ENCODE peak calls at places on chromosomes 1 and 21, in nine cellular contexts. S, F, G, R, D, X, M, Z and U are unnamed samples.

GRCh38 chr1:215143497-215143896 is 61.0 kb downstream of the KCNK2 start:
- DNase-seq in S (no peak), F (no peak), G (no peak), R (no peak), D (no peak), X (no peak), M (peak), Z (no peak), U (no peak)

GRCh38 chr1:185608166-185608565 is 126.0 kb upstream of the HMCN1 start:
- DNase-seq in S (no peak), F (no peak), G (no peak), R (no peak), D (no peak), X (peak), M (no peak), Z (no peak), U (no peak)

GRCh38 chr1:178146456-178146855 is 52.6 kb downstream of the RASAL2 start:
- DNase-seq in S (no peak), F (no peak), G (no peak), R (no peak), D (no peak), X (no peak), M (no peak), Z (no peak), U (no peak)

GRCh38 chr1:91537281-91538069 is 36.8 kb downstream of the CDC7 start:
- DNase-seq in S (no peak), F (no peak), G (no peak), R (no peak), D (no peak), X (peak), M (no peak), Z (no peak), U (no peak)

GRCh38 chr1:202854787-202855186 is 34.2 kb downstream of the RABIF start:
- DNase-seq in S (no peak), F (no peak), G (no peak), R (no peak), D (no peak), X (no peak), M (no peak), Z (no peak), U (no peak)

GRCh38 chr21:37155216-37155615 is 82.2 kb downstream of the TTC3 start:
- DNase-seq in S (no peak), F (peak), G (peak), R (no peak), D (no peak), X (no peak), M (no peak), Z (no peak), U (no peak)

GRCh38 chr1:175210744-175211143 is 18.2 kb upstream of the KIAA0040 start:
- DNase-seq in S (no peak), F (no peak), G (no peak), R (no peak), D (no peak), X (no peak), M (no peak), Z (no peak), U (no peak)

GRCh38 chr1:226653311-226653921 is 85.7 kb downstream of the ITPKB start:
- DNase-seq in S (peak), F (no peak), G (no peak), R (no peak), D (no peak), X (no peak), M (no peak), Z (peak), U (no peak)

GRCh38 chr1:107277022-107277421 is 136.2 kb downstream of the NTNG1 start:
- DNase-seq in S (peak), F (peak), G (peak), R (no peak), D (peak), X (peak), M (peak), Z (peak), U (peak)

GRCh38 chr1:246450485-246451251 is 56.4 kb downstream of the SMYD3 start:
- DNase-seq in S (peak), F (peak), G (peak), R (peak), D (peak), X (peak), M (peak), Z (peak), U (peak)

GRCh38 chr21:45523411-45524101 is 18.7 kb downstream of the SLC19A1 start:
- DNase-seq in S (no peak), F (no peak), G (no peak), R (no peak), D (no peak), X (no peak), M (no peak), Z (no peak), U (no peak)

GRCh38 chr21:33769057-33769456 is 126.8 kb downstream of the ITSN1 start:
- DNase-seq in S (no peak), F (no peak), G (no peak), R (no peak), D (no peak), X (no peak), M (no peak), Z (no peak), U (no peak)

GRCh38 chr21:33789697-33790096 is 125.9 kb downstream of the ATP5PO start:
- DNase-seq in S (no peak), F (no peak), G (no peak), R (no peak), D (no peak), X (no peak), M (no peak), Z (no peak), U (no peak)

GRCh38 chr1:45792744-45793143 is 10.7 kb upstream of the MAST2 start:
- DNase-seq in S (no peak), F (no peak), G (no peak), R (no peak), D (no peak), X (no peak), M (no peak), Z (no peak), U (no peak)

GRCh38 chr1:61184714-61185106 is 102.3 kb downstream of the NFIA start:
- DNase-seq in S (no peak), F (no peak), G (no peak), R (no peak), D (no peak), X (no peak), M (no peak), Z (no peak), U (no peak)

GRCh38 chr1:95685091-95685490 is 451.1 kb downstream of the RWDD3 start:
- DNase-seq in S (no peak), F (no peak), G (no peak), R (no peak), D (no peak), X (no peak), M (peak), Z (no peak), U (no peak)

GRCh38 chr1:171300401-171300800 is 13.6 kb upstream of the FMO4 start:
- DNase-seq in S (peak), F (no peak), G (no peak), R (no peak), D (no peak), X (no peak), M (no peak), Z (no peak), U (no peak)

GRCh38 chr1:164477336-164477735 is 81.6 kb upstream of the PBX1 start:
- DNase-seq in S (no peak), F (peak), G (no peak), R (no peak), D (no peak), X (no peak), M (no peak), Z (no peak), U (no peak)

GRCh38 chr1:178192686-178193085 is 98.8 kb downstream of the RASAL2 start:
- DNase-seq in S (peak), F (no peak), G (peak), R (no peak), D (peak), X (peak), M (no peak), Z (no peak), U (no peak)

GRCh38 chr1:107954121-107954520 is 10.9 kb downstream of the VAV3 start:
- DNase-seq in S (no peak), F (no peak), G (no peak), R (no peak), D (no peak), X (no peak), M (no peak), Z (no peak), U (no peak)

GRCh38 chr1:151533870-151534269 is 6.2 kb upstream of the TUFT1 start:
- DNase-seq in S (no peak), F (no peak), G (no peak), R (no peak), D (no peak), X (no peak), M (no peak), Z (no peak), U (no peak)

GRCh38 chr1:164608651-164609057 is 49.7 kb downstream of the PBX1 start:
- DNase-seq in S (no peak), F (peak), G (no peak), R (no peak), D (no peak), X (peak), M (no peak), Z (no peak), U (no peak)

GRCh38 chr21:24272527-24272938 is 1334.7 kb downstream of the MRPL39 start:
- DNase-seq in S (no peak), F (no peak), G (no peak), R (no peak), D (no peak), X (no peak), M (no peak), Z (no peak), U (no peak)

GRCh38 chr1:180939706-180940094 is 27.0 kb downstream of the KIAA1614 start:
- DNase-seq in S (no peak), F (no peak), G (no peak), R (no peak), D (no peak), X (no peak), M (no peak), Z (no peak), U (no peak)

DNA sequence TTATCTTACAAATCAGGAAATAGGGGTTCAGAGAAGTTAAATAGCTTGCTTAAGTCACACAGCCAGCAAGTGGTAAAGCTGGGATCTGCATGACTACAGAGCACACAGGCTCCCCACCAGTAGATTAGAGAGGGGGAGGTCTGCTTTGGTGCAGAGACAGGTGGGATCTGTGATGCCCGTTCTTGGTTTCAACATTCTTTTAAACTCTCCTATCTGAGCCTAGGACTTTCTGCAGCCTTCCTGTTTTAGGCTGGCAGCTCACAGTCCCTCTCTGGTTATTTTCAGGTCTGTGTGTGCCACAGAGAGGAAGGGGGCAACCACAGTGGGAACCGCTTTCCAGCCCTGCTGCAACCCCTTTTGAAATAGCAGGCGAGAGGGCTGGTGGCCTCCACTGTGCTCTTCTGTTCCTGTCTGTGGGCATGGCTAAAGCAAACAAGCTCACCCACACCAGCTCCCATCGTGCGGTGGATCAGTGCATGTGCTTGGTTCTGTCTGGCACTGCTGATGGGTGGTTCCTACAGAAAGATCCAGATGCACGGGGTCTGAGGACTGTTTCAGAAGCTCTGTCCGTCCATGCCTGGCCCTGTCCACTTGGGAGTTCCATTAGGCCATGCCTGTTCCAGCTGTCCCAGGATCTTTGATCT is 1.7 kb upstream of the IL6R start:
- DNase-seq in S (no peak), F (no peak), G (no peak), R (no peak), D (no peak), X (no peak), M (no peak), Z (peak), U (no peak)
- TF ChIP-seq EZH2phosphoT487 in S (no peak), F (no peak), G (no peak), R (no peak), D (no peak), X (no peak), M (no peak), Z (no peak), U (no peak)

GRCh38 chr1:205396972-205397616 is 24.8 kb downstream of the LEMD1 start:
- DNase-seq in S (peak), F (peak), G (peak), R (peak), D (peak), X (peak), M (peak), Z (peak), U (peak)
- TF ChIP-seq EZH2phosphoT487 in S (no peak), F (no peak), G (no peak), R (no peak), D (no peak), X (no peak), M (no peak), Z (no peak), U (no peak)

DNA sequence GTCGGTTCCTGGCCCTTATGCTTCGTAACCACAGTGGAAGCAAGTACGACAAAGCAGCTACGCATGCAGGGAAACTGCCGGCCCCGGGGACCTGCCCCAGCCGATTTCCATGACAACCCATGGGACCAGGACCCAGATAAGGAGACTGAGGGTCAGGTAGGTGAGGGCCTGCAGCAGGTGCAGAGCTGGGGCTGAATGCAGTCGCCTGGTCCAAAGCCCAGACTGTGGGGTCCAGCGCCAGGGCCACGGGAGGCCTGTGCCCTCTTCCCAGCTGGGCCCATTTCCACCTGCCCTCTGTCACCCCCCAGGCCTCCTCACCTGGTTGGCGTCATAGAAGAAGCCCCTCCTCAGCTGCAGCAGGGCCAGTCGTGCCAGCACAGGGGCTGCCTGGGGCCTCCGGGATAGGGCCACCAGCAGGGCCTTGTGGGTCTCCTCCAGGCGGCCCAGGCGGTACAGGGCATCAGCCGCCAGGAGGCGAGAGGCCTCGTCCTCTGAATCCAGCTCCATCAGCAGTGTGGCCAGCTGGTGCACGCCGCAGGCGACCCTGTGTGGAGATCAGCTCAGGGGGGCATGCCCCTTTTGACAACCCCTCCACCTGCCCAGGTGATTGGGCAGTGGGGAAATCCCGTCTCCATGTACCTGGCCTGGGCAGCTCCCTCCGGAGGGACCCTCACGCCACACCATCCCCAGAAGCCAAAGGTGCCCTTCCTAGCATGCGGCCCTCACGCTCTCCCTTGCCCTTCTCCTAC is 14.2 kb downstream of the TTC34 start:
- DNase-seq in S (no peak), F (peak), G (peak), R (no peak), D (no peak), X (no peak), M (no peak), Z (no peak), U (peak)
- TF ChIP-seq EZH2phosphoT487 in S (no peak), F (no peak), G (no peak), R (no peak), D (no peak), X (no peak), M (no peak), Z (no peak), U (no peak)

DNA sequence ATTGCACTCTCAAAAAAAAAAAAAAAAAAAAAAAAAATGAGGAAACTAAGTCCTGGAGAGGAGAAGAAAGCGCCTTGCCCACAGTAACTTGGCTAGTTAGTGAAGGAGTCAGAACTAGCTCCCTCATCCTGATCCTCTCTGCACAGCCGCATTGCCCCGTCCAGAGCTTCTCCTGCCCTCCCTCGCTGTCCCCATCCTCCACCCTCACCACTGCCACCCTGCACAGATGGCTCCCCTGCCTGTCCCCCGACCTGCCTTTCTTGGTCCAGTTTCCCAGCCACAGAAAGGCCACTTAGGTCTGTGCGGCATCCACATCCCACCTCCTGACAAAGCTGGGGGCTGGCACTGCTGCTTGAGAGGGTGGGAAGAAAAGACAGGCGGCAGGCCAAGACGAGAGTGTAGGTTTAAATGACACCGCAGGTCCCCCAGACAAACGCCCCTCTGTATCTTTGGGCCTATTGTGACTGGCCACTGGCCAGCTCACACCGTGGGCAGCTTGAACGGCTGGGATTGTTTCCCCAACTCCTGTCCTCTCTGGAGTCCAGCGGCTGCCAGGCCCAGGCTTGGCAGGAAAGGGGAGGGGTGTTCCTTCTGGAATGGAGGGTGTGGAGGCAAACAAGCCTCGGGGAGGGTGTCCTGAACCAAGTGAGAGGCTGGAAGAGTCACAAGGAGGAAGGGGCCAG is 20.2 kb downstream of the NCMAP start:
- DNase-seq in S (no peak), F (no peak), G (no peak), R (no peak), D (no peak), X (no peak), M (peak), Z (no peak), U (no peak)
- TF ChIP-seq EZH2phosphoT487 in S (no peak), F (no peak), G (no peak), R (no peak), D (no peak), X (no peak), M (no peak), Z (no peak), U (no peak)